ENCODE peak calls at places on chromosomes 6 and 20, in six cellular contexts. One of them, this sample, is unnamed.

GRCh38 chr6:134099770-134100169 is 47.3 kb upstream of the SLC2A12 start:
- DNase-seq in GM13976: no peak
- DNase-seq in vagina: no peak
- DNase-seq in GM10248: no peak
- DNase-seq in CD8-positive, alpha-beta memory T cell: no peak
- DNase-seq in PC-3: no peak
- DNase-seq in this sample: no peak

GRCh38 chr6:129866256-129866655 is 5.1 kb upstream of the TMEM244 start:
- DNase-seq in GM10248: no peak
- DNase-seq in vagina: no peak
- DNase-seq in GM13976: no peak
- DNase-seq in CD8-positive, alpha-beta memory T cell: no peak
- DNase-seq in PC-3: no peak
- DNase-seq in this sample: no peak

GRCh38 chr20:54477134-54477533 is 1.7 kb downstream of the DOK5 start:
- DNase-seq in vagina: no peak
- DNase-seq in PC-3: no peak
- DNase-seq in CD8-positive, alpha-beta memory T cell: no peak
- DNase-seq in GM10248: no peak
- DNase-seq in GM13976: no peak
- DNase-seq in this sample: no peak

GRCh38 chr6:131135244-131136020 is at the start of gene AKAP7:
- DNase-seq in CD8-positive, alpha-beta memory T cell: peak
- DNase-seq in vagina: no peak
- DNase-seq in PC-3: peak
- DNase-seq in GM13976: peak
- DNase-seq in GM10248: peak
- DNase-seq in this sample: peak

GRCh38 chr20:43999848-44000247 is 85.2 kb downstream of the TOX2 start:
- DNase-seq in vagina: peak
- DNase-seq in CD8-positive, alpha-beta memory T cell: no peak
- DNase-seq in GM10248: no peak
- DNase-seq in PC-3: no peak
- DNase-seq in GM13976: no peak
- DNase-seq in this sample: no peak

GRCh38 chr6:86477510-86478166 is 459.7 kb upstream of the HTR1E start:
- DNase-seq in vagina: no peak
- DNase-seq in GM10248: no peak
- DNase-seq in CD8-positive, alpha-beta memory T cell: no peak
- DNase-seq in GM13976: no peak
- DNase-seq in PC-3: no peak
- DNase-seq in this sample: no peak

GRCh38 chr6:91020741-91021140 is 433.9 kb upstream of the MAP3K7 start:
- DNase-seq in PC-3: no peak
- DNase-seq in vagina: no peak
- DNase-seq in CD8-positive, alpha-beta memory T cell: no peak
- DNase-seq in GM13976: peak
- DNase-seq in GM10248: peak
- DNase-seq in this sample: no peak

GRCh38 chr6:39357998-39358686 is 35.6 kb upstream of the KCNK16 start:
- DNase-seq in GM13976: no peak
- DNase-seq in GM10248: no peak
- DNase-seq in vagina: no peak
- DNase-seq in PC-3: peak
- DNase-seq in CD8-positive, alpha-beta memory T cell: no peak
- DNase-seq in this sample: no peak

GRCh38 chr6:6220718-6221117 is 99.7 kb downstream of the F13A1 start:
- DNase-seq in vagina: no peak
- DNase-seq in PC-3: peak
- DNase-seq in CD8-positive, alpha-beta memory T cell: no peak
- DNase-seq in GM13976: no peak
- DNase-seq in GM10248: no peak
- DNase-seq in this sample: no peak

GRCh38 chr20:63351380-63351700 is 9.8 kb downstream of the CHRNA4 start:
- DNase-seq in PC-3: no peak
- DNase-seq in CD8-positive, alpha-beta memory T cell: no peak
- DNase-seq in GM10248: no peak
- DNase-seq in vagina: no peak
- DNase-seq in GM13976: no peak
- DNase-seq in this sample: no peak

GRCh38 chr6:167932468-167933276 is 64.8 kb upstream of the KIF25 start:
- DNase-seq in CD8-positive, alpha-beta memory T cell: no peak
- DNase-seq in GM10248: no peak
- DNase-seq in vagina: no peak
- DNase-seq in PC-3: no peak
- DNase-seq in GM13976: no peak
- DNase-seq in this sample: no peak

GRCh38 chr6:154308986-154309385 is 47.6 kb downstream of the IPCEF1 start:
- DNase-seq in GM10248: no peak
- DNase-seq in vagina: no peak
- DNase-seq in GM13976: no peak
- DNase-seq in CD8-positive, alpha-beta memory T cell: no peak
- DNase-seq in PC-3: no peak
- DNase-seq in this sample: no peak

GRCh38 chr20:19937651-19938420 is 79.3 kb upstream of the NAA20 start:
- DNase-seq in GM10248: peak
- DNase-seq in PC-3: no peak
- DNase-seq in CD8-positive, alpha-beta memory T cell: no peak
- DNase-seq in GM13976: peak
- DNase-seq in vagina: no peak
- DNase-seq in this sample: no peak

GRCh38 chr6:45533394-45533793 is 155.7 kb upstream of the SUPT3H start:
- DNase-seq in GM10248: no peak
- DNase-seq in CD8-positive, alpha-beta memory T cell: no peak
- DNase-seq in vagina: no peak
- DNase-seq in GM13976: no peak
- DNase-seq in PC-3: no peak
- DNase-seq in this sample: no peak

GRCh38 chr6:30951907-30952469 is 11.2 kb downstream of the MUCL3 start:
- DNase-seq in GM10248: no peak
- DNase-seq in vagina: no peak
- DNase-seq in GM13976: no peak
- DNase-seq in CD8-positive, alpha-beta memory T cell: no peak
- DNase-seq in PC-3: no peak
- DNase-seq in this sample: no peak

GRCh38 chr6:167142433-167142761 is 15.4 kb downstream of the GPR31 start:
- DNase-seq in PC-3: no peak
- DNase-seq in vagina: no peak
- DNase-seq in CD8-positive, alpha-beta memory T cell: no peak
- DNase-seq in GM13976: no peak
- DNase-seq in GM10248: no peak
- DNase-seq in this sample: no peak

GRCh38 chr6:96784650-96785049 is 52.6 kb downstream of the GPR63 start:
- DNase-seq in CD8-positive, alpha-beta memory T cell: no peak
- DNase-seq in GM10248: no peak
- DNase-seq in PC-3: no peak
- DNase-seq in GM13976: no peak
- DNase-seq in vagina: no peak
- DNase-seq in this sample: no peak

GRCh38 chr20:56893206-56893605 is 264.1 kb downstream of the TFAP2C start:
- DNase-seq in GM13976: no peak
- DNase-seq in vagina: no peak
- DNase-seq in GM10248: no peak
- DNase-seq in CD8-positive, alpha-beta memory T cell: no peak
- DNase-seq in PC-3: no peak
- DNase-seq in this sample: no peak

GRCh38 chr6:80348263-80348662 is 241.8 kb downstream of the BCKDHB start:
- DNase-seq in GM13976: no peak
- DNase-seq in CD8-positive, alpha-beta memory T cell: no peak
- DNase-seq in GM10248: no peak
- DNase-seq in vagina: no peak
- DNase-seq in PC-3: no peak
- DNase-seq in this sample: no peak

GRCh38 chr6:45566882-45567281 is 189.1 kb upstream of the SUPT3H start:
- DNase-seq in CD8-positive, alpha-beta memory T cell: no peak
- DNase-seq in vagina: peak
- DNase-seq in GM10248: no peak
- DNase-seq in PC-3: peak
- DNase-seq in GM13976: no peak
- DNase-seq in this sample: no peak

GRCh38 chr6:134414793-134415192 is 96.9 kb upstream of the SGK1 start:
- DNase-seq in PC-3: no peak
- DNase-seq in CD8-positive, alpha-beta memory T cell: no peak
- DNase-seq in vagina: no peak
- DNase-seq in GM13976: no peak
- DNase-seq in GM10248: no peak
- DNase-seq in this sample: no peak

GRCh38 chr6:37352384-37352783 is 1.4 kb upstream of the RNF8 start:
- DNase-seq in GM13976: no peak
- DNase-seq in PC-3: no peak
- DNase-seq in GM10248: no peak
- DNase-seq in CD8-positive, alpha-beta memory T cell: no peak
- DNase-seq in vagina: no peak
- DNase-seq in this sample: no peak

GRCh38 chr6:83578057-83578456 is 65.7 kb downstream of the PRSS35 start:
- DNase-seq in vagina: no peak
- DNase-seq in CD8-positive, alpha-beta memory T cell: no peak
- DNase-seq in GM13976: no peak
- DNase-seq in PC-3: no peak
- DNase-seq in GM10248: no peak
- DNase-seq in this sample: no peak

GRCh38 chr6:111718326-111718725 is 112.6 kb upstream of the TRAF3IP2 start:
- DNase-seq in vagina: peak
- DNase-seq in CD8-positive, alpha-beta memory T cell: no peak
- DNase-seq in GM10248: no peak
- DNase-seq in PC-3: no peak
- DNase-seq in GM13976: no peak
- DNase-seq in this sample: no peak

GRCh38 chr6:89853068-89853467 is 23.4 kb downstream of the CASP8AP2 start:
- DNase-seq in CD8-positive, alpha-beta memory T cell: no peak
- DNase-seq in GM10248: no peak
- DNase-seq in vagina: no peak
- DNase-seq in PC-3: no peak
- DNase-seq in GM13976: no peak
- DNase-seq in this sample: no peak

GRCh38 chr6:131950767-131951575 is at the start of gene CCN2:
- DNase-seq in PC-3: peak
- DNase-seq in CD8-positive, alpha-beta memory T cell: no peak
- DNase-seq in GM13976: peak
- DNase-seq in GM10248: peak
- DNase-seq in vagina: no peak
- DNase-seq in this sample: peak

GRCh38 chr6:31401403-31401802 is 2.0 kb upstream of the MICA start:
- DNase-seq in CD8-positive, alpha-beta memory T cell: no peak
- DNase-seq in GM13976: no peak
- DNase-seq in vagina: no peak
- DNase-seq in PC-3: peak
- DNase-seq in GM10248: no peak
- DNase-seq in this sample: no peak

GRCh38 chr6:139570166-139570565 is 195.7 kb upstream of the CITED2 start:
- DNase-seq in PC-3: no peak
- DNase-seq in GM10248: no peak
- DNase-seq in CD8-positive, alpha-beta memory T cell: no peak
- DNase-seq in GM13976: no peak
- DNase-seq in vagina: no peak
- DNase-seq in this sample: no peak